ENCODE peak calls at places on chromosomes 12 and 14, in six cellular contexts. R is skeletal muscle cell; G is pancreas; T is psoas muscle; O is CD4-positive, CD25-positive, alpha-beta regulatory T cell; K is HFF-Myc. V is an unnamed sample.

GRCh38 chr14:103613517-103613916 is 15.5 kb upstream of the KLC1 start:
- DNase-seq in K (no peak), G (no peak), O (no peak), R (no peak), T (no peak), V (no peak)

GRCh38 chr12:25155031-25155576 is 39.9 kb downstream of the DNAI7 start:
- DNase-seq in R (no peak), O (peak), G (no peak), K (peak), T (no peak), V (peak)

GRCh38 chr14:68440776-68441175 is 352.1 kb downstream of the ZFP36L1 start:
- DNase-seq in T (no peak), R (peak), O (no peak), G (no peak), K (no peak), V (no peak)

GRCh38 chr14:68927089-68927488 is 52.0 kb downstream of the ACTN1 start:
- DNase-seq in O (no peak), R (no peak), T (no peak), G (no peak), K (no peak), V (no peak)

GRCh38 chr14:105532735-105533141 is 6.4 kb downstream of the TMEM121 start:
- DNase-seq in R (no peak), T (no peak), G (peak), O (no peak), K (no peak), V (peak)

GRCh38 chr12:105083551-105084105 is 630 bp downstream of the ALDH1L2 start:
- DNase-seq in T (peak), G (peak), K (no peak), O (no peak), R (peak), V (no peak)

GRCh38 chr14:104753528-104754212 is 723 bp downstream of the SIVA1 start:
- DNase-seq in K (no peak), G (peak), R (no peak), O (peak), T (no peak), V (no peak)

GRCh38 chr14:104600141-104600643 is 4.4 kb downstream of the TMEM179 start:
- DNase-seq in G (peak), R (no peak), K (peak), O (no peak), T (peak), V (no peak)

GRCh38 chr14:52961060-52961639 is 10.3 kb upstream of the FERMT2 start:
- DNase-seq in G (no peak), O (peak), R (peak), K (peak), T (peak), V (peak)

GRCh38 chr12:71581206-71581605 is 82.4 kb downstream of the ZFC3H1 start:
- DNase-seq in T (no peak), G (no peak), R (no peak), K (no peak), O (no peak), V (no peak)

GRCh38 chr14:75724414-75725204 is 63.6 kb downstream of the TTLL5 start:
- DNase-seq in O (no peak), G (no peak), R (no peak), T (no peak), K (no peak), V (no peak)

GRCh38 chr14:94120667-94121335 is 8.6 kb downstream of the IFI27L2 start:
- DNase-seq in T (no peak), O (no peak), G (no peak), R (peak), K (no peak), V (no peak)

GRCh38 chr14:65167072-65167645 is 64.8 kb upstream of the MAX start:
- DNase-seq in K (no peak), R (no peak), G (no peak), O (peak), T (no peak), V (peak)

GRCh38 chr14:104494483-104494882 is 85.1 kb upstream of the C14orf180 start:
- DNase-seq in K (no peak), G (no peak), R (no peak), O (no peak), T (no peak), V (peak)

GRCh38 chr12:24380122-24380521 is 430.7 kb upstream of the SOX5 start:
- DNase-seq in T (no peak), G (no peak), O (no peak), R (no peak), K (no peak), V (no peak)

GRCh38 chr12:116982721-116983502 is 72.2 kb downstream of the FBXW8 start:
- DNase-seq in O (no peak), R (no peak), G (no peak), T (no peak), K (no peak), V (no peak)

GRCh38 chr12:76909290-76909689 is 30.5 kb upstream of the CSRP2 start:
- DNase-seq in R (no peak), T (no peak), O (no peak), K (no peak), G (no peak), V (no peak)

GRCh38 chr12:112590281-112590680 is 171.5 kb downstream of the PTPN11 start:
- DNase-seq in T (no peak), G (no peak), O (no peak), K (no peak), R (no peak), V (no peak)

GRCh38 chr12:26929590-26929989 is 8.2 kb downstream of the INTS13 start:
- DNase-seq in R (no peak), O (no peak), T (no peak), K (no peak), G (no peak), V (no peak)

GRCh38 chr12:101200145-101200544 is 9.9 kb downstream of the SLC5A8 start:
- DNase-seq in R (no peak), O (no peak), T (no peak), G (no peak), K (no peak), V (no peak)

GRCh38 chr12:15541996-15542631 is 219.8 kb downstream of the PTPRO start:
- DNase-seq in K (no peak), O (no peak), R (no peak), T (no peak), G (no peak), V (no peak)

GRCh38 chr12:113658030-113658655 is 186.5 kb upstream of the LHX5 start:
- DNase-seq in K (no peak), G (no peak), T (no peak), R (no peak), O (no peak), V (peak)

GRCh38 chr14:55804198-55804553 is 224.2 kb downstream of the KTN1 start:
- DNase-seq in O (no peak), K (no peak), T (no peak), G (no peak), R (no peak), V (no peak)

GRCh38 chr14:55807536-55807935 is 227.5 kb downstream of the KTN1 start:
- DNase-seq in G (no peak), K (no peak), T (no peak), O (no peak), R (no peak), V (no peak)

GRCh38 chr14:55807992-55808391 is 228.0 kb downstream of the KTN1 start:
- DNase-seq in R (no peak), K (no peak), T (no peak), O (no peak), G (no peak), V (no peak)

GRCh38 chr14:55805250-55805649 is 225.2 kb downstream of the KTN1 start:
- DNase-seq in O (no peak), R (no peak), K (no peak), T (no peak), G (no peak), V (no peak)

DNA sequence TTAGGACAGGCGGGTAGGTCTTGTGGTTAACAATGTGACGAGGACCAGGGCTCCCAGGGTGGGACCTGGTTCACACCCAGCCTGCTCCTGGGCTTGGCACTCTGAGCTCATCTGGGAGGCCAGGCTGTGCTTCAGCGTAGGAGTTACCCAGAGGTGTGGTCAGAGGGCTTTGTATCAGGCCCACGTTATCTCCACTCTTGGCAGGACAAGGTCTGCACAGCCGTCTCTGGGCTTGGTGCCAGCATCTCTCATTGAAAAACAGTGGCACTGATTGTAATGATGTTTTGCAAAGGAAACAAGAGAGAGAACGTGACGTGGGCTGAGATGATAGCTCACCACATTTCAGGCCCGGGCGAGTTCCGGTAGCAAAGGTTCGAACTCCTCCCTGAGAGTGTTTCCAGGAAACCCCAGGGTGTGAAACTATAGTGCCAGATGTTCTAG is 227.1 kb downstream of the KTN1 start:
- DNase-seq in T (peak), R (peak), O (peak), K (peak), G (peak), V (peak)
- H3K4me3 ChIP-seq in T (no peak), R (no peak), O (no peak), K (no peak), G (no peak), V (no peak)

GRCh38 chr12:92021665-92022033 is 124.0 kb downstream of the BTG1 start:
- DNase-seq in K (no peak), R (no peak), O (no peak), T (no peak), G (no peak), V (no peak)
- H3K4me3 ChIP-seq in K (no peak), R (no peak), O (peak), T (no peak), G (no peak), V (no peak)

GRCh38 chr14:73232984-73233383 is 4.3 kb upstream of the PAPLN start:
- DNase-seq in T (no peak), K (no peak), G (no peak), O (no peak), R (no peak), V (no peak)

GRCh38 chr14:73234029-73234428 is 3.3 kb upstream of the PAPLN start:
- DNase-seq in R (no peak), G (no peak), O (no peak), T (no peak), K (no peak), V (no peak)

GRCh38 chr14:73233564-73233963 is 3.7 kb upstream of the PAPLN start:
- DNase-seq in G (no peak), T (no peak), R (no peak), K (no peak), O (no peak), V (no peak)

GRCh38 chr14:73230051-73230450 is 7.3 kb upstream of the PAPLN start:
- DNase-seq in O (no peak), G (no peak), R (no peak), K (no peak), T (no peak), V (no peak)

DNA sequence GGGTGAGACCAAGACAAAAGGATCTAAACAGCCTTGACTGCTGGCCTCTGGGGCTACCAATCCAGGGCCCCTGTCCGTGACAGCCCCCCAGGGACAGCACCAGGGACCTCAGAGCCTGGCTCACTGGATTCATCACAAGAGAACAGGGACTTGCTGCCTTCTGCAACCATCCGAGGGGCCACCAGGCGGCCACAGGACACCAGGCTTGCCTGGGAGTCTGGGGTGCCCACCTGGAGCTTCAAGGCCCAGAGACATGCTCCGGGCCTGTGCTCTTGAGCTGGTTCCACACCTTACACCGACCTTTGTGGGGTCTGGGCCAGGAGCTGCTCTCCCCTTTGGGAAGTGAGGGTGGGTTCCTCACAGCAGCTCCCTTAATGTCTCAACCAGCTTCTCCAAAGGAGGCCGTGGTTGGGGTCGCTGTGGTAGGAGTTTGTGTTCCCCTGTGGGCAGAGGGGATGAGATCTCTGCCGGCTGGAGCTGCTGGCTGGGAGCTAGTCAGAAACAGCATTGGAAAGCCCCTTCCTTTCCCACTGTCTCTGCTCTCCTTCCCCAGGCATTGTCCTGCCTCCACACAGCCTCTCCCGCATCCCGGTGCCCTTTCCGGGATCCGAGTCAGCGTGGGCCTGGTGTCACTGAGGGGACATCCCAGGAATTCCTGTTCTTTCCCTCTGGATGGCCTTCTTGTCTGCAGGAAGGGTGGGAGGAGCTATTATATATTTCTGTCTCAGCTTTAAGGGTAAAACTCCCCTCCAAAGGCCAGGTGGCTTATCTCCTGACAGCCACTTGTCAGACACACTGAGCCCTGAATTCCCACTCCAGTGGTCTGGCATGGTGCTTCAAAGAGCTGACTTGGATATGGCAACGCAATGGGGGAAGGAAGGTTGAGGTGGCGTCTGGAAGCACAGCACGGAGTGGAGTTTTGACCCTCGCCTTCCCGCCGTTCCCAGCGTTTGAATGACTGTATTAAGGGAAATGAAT is 5.1 kb upstream of the PAPLN start:
- DNase-seq in K (no peak), R (no peak), O (no peak), T (no peak), G (no peak), V (peak)
- H3K4me3 ChIP-seq in K (no peak), R (no peak), O (no peak), T (no peak), G (no peak), V (no peak)

GRCh38 chr12:66624806-66625205 is 54.1 kb downstream of the GRIP1 start:
- DNase-seq in T (no peak), K (no peak), O (no peak), R (no peak), G (no peak), V (no peak)
- H3K4me3 ChIP-seq in T (no peak), K (no peak), O (no peak), R (no peak), G (no peak), V (no peak)

GRCh38 chr12:111072299-111072698 is 151.9 kb upstream of the MYL2 start:
- DNase-seq in R (no peak), O (no peak), T (no peak), K (no peak), G (no peak), V (no peak)

GRCh38 chr12:111076611-111077451 is 156.5 kb upstream of the MYL2 start:
- DNase-seq in T (no peak), G (no peak), K (no peak), R (no peak), O (no peak), V (no peak)

GRCh38 chr12:111076199-111076598 is 155.8 kb upstream of the MYL2 start:
- DNase-seq in T (no peak), K (no peak), R (no peak), O (no peak), G (no peak), V (no peak)

GRCh38 chr12:111074559-111074958 is 154.2 kb upstream of the MYL2 start:
- DNase-seq in T (no peak), K (no peak), G (peak), R (no peak), O (no peak), V (no peak)

GRCh38 chr12:111074965-111075364 is 154.6 kb upstream of the MYL2 start:
- DNase-seq in T (no peak), R (no peak), K (no peak), G (no peak), O (no peak), V (no peak)
- H3K4me3 ChIP-seq in T (no peak), R (no peak), K (no peak), G (no peak), O (no peak), V (no peak)

GRCh38 chr12:110466791-110467190 is 1.3 kb downstream of the GPN3 start:
- DNase-seq in K (no peak), R (no peak), T (no peak), O (no peak), G (no peak), V (no peak)
- H3K4me3 ChIP-seq in K (peak), R (no peak), T (peak), O (peak), G (no peak), V (peak)

GRCh38 chr12:8698830-8699330 is 1.1 kb downstream of the RIMKLB start:
- DNase-seq in K (no peak), R (no peak), O (no peak), G (no peak), T (no peak), V (no peak)
- H3K4me3 ChIP-seq in K (peak), R (peak), O (peak), G (peak), T (peak), V (peak)

GRCh38 chr14:49688701-49689030 is 652 bp upstream of the POLE2 start:
- DNase-seq in K (no peak), O (no peak), G (no peak), R (no peak), T (no peak), V (no peak)
- H3K4me3 ChIP-seq in K (peak), O (peak), G (peak), R (no peak), T (peak), V (no peak)

GRCh38 chr12:110048242-110049027 is at the start of gene C12orf76:
- DNase-seq in T (peak), O (peak), G (peak), R (peak), K (peak), V (peak)

GRCh38 chr12:110046451-110047187 is 1.7 kb downstream of the C12orf76 start:
- DNase-seq in T (no peak), G (no peak), O (no peak), R (no peak), K (no peak), V (no peak)

GRCh38 chr12:110047297-110047940 is 903 bp downstream of the C12orf76 start:
- DNase-seq in T (no peak), R (no peak), K (no peak), G (no peak), O (no peak), V (no peak)

DNA sequence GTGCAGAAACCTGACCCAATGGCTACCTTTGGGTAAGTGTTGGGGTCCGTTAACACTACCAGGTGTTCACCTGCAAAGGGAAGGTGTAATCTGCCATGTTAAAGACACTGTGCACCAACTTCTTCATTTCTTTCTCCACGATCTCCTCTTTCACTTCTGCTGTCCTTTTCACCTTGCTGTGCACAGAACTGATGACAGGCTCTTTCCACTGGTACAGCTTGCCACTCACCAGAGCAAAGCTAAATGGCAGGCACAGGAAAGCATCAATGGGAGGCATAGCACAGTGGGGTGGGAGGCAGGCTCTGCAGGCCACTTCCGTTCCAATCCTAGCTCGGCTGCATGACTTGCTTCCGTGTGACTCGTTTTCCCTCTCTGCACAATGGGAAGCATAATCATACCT is 2.6 kb upstream of the C12orf76 start:
- DNase-seq in R (no peak), G (no peak), O (no peak), K (no peak), T (no peak), V (no peak)
- H3K4me3 ChIP-seq in R (no peak), G (no peak), O (no peak), K (no peak), T (no peak), V (no peak)